ENCODE peak calls at places on chromosomes 12 and 14, in ten cellular contexts. One of them, this sample, is unnamed.
A peak's percentile ranks its signal among the peaks of the same experiment; 100 is the strongest.

GRCh38 chr12:56763753-56764657 is 881 bp downstream of the HSD17B6 start:
- DNase-seq in NCI-H774: no peak
- DNase-seq in SJSA1: peak; percentile 35
- DNase-seq in AG04450: peak; percentile 36
- DNase-seq in Panc1: no peak
- DNase-seq in sciatic nerve: no peak
- DNase-seq in EL: peak; percentile 47
- DNase-seq in naive thymus-derived CD8-positive, alpha-beta T cell: no peak
- DNase-seq in body of pancreas: no peak
- DNase-seq in WERI-Rb-1: no peak
- DNase-seq in this sample: no peak

GRCh38 chr14:72701610-72702009 is 192.3 kb downstream of the DPF3 start:
- DNase-seq in NCI-H774: no peak
- DNase-seq in SJSA1: no peak
- DNase-seq in AG04450: no peak
- DNase-seq in Panc1: no peak
- DNase-seq in sciatic nerve: no peak
- DNase-seq in EL: no peak
- DNase-seq in naive thymus-derived CD8-positive, alpha-beta T cell: no peak
- DNase-seq in body of pancreas: no peak
- DNase-seq in WERI-Rb-1: no peak
- DNase-seq in this sample: no peak

GRCh38 chr12:47067176-47067575 is 12.2 kb upstream of the PCED1B start:
- DNase-seq in NCI-H774: no peak
- DNase-seq in SJSA1: no peak
- DNase-seq in AG04450: no peak
- DNase-seq in Panc1: no peak
- DNase-seq in sciatic nerve: no peak
- DNase-seq in EL: no peak
- DNase-seq in naive thymus-derived CD8-positive, alpha-beta T cell: no peak
- DNase-seq in body of pancreas: no peak
- DNase-seq in WERI-Rb-1: no peak
- DNase-seq in this sample: no peak

GRCh38 chr14:101808894-101809670 is 47.6 kb downstream of the PPP2R5C start:
- DNase-seq in NCI-H774: no peak
- DNase-seq in SJSA1: no peak
- DNase-seq in AG04450: no peak
- DNase-seq in Panc1: no peak
- DNase-seq in sciatic nerve: no peak
- DNase-seq in EL: no peak
- DNase-seq in naive thymus-derived CD8-positive, alpha-beta T cell: no peak
- DNase-seq in body of pancreas: no peak
- DNase-seq in WERI-Rb-1: no peak
- DNase-seq in this sample: no peak

GRCh38 chr14:97943619-97944018 is 1146.4 kb downstream of the VRK1 start:
- DNase-seq in NCI-H774: no peak
- DNase-seq in SJSA1: no peak
- DNase-seq in AG04450: no peak
- DNase-seq in Panc1: no peak
- DNase-seq in sciatic nerve: no peak
- DNase-seq in EL: no peak
- DNase-seq in naive thymus-derived CD8-positive, alpha-beta T cell: no peak
- DNase-seq in body of pancreas: no peak
- DNase-seq in WERI-Rb-1: no peak
- DNase-seq in this sample: no peak

GRCh38 chr14:75273272-75274044 is 5.2 kb upstream of the FOS start:
- DNase-seq in NCI-H774: no peak
- DNase-seq in SJSA1: peak; percentile 84
- DNase-seq in AG04450: no peak
- DNase-seq in Panc1: no peak
- DNase-seq in sciatic nerve: peak; percentile 53
- DNase-seq in EL: peak; percentile 48
- DNase-seq in naive thymus-derived CD8-positive, alpha-beta T cell: no peak
- DNase-seq in body of pancreas: no peak
- DNase-seq in WERI-Rb-1: no peak
- DNase-seq in this sample: no peak

GRCh38 chr12:110850762-110851161 is 4.0 kb downstream of the CCDC63 start:
- DNase-seq in NCI-H774: no peak
- DNase-seq in SJSA1: no peak
- DNase-seq in AG04450: no peak
- DNase-seq in Panc1: no peak
- DNase-seq in sciatic nerve: no peak
- DNase-seq in EL: no peak
- DNase-seq in naive thymus-derived CD8-positive, alpha-beta T cell: no peak
- DNase-seq in body of pancreas: no peak
- DNase-seq in WERI-Rb-1: no peak
- DNase-seq in this sample: no peak

GRCh38 chr12:123690191-123690840 is 19.4 kb downstream of the TCTN2 start:
- DNase-seq in NCI-H774: no peak
- DNase-seq in SJSA1: no peak
- DNase-seq in AG04450: no peak
- DNase-seq in Panc1: no peak
- DNase-seq in sciatic nerve: no peak
- DNase-seq in EL: no peak
- DNase-seq in naive thymus-derived CD8-positive, alpha-beta T cell: no peak
- DNase-seq in body of pancreas: no peak
- DNase-seq in WERI-Rb-1: no peak
- DNase-seq in this sample: no peak

GRCh38 chr12:89880695-89881350 is 172.2 kb upstream of the ATP2B1 start:
- DNase-seq in NCI-H774: no peak
- DNase-seq in SJSA1: no peak
- DNase-seq in AG04450: no peak
- DNase-seq in Panc1: no peak
- DNase-seq in sciatic nerve: no peak
- DNase-seq in EL: no peak
- DNase-seq in naive thymus-derived CD8-positive, alpha-beta T cell: peak; percentile 80
- DNase-seq in body of pancreas: no peak
- DNase-seq in WERI-Rb-1: no peak
- DNase-seq in this sample: no peak

GRCh38 chr14:35398095-35398584 is 6.4 kb downstream of the NFKBIA start:
- DNase-seq in NCI-H774: no peak
- DNase-seq in SJSA1: no peak
- DNase-seq in AG04450: no peak
- DNase-seq in Panc1: no peak
- DNase-seq in sciatic nerve: no peak
- DNase-seq in EL: no peak
- DNase-seq in naive thymus-derived CD8-positive, alpha-beta T cell: no peak
- DNase-seq in body of pancreas: no peak
- DNase-seq in WERI-Rb-1: no peak
- DNase-seq in this sample: no peak

GRCh38 chr12:52130695-52131094 is 51.2 kb downstream of the SMIM41 start:
- DNase-seq in NCI-H774: peak; percentile 55
- DNase-seq in SJSA1: no peak
- DNase-seq in AG04450: no peak
- DNase-seq in Panc1: no peak
- DNase-seq in sciatic nerve: no peak
- DNase-seq in EL: no peak
- DNase-seq in naive thymus-derived CD8-positive, alpha-beta T cell: no peak
- DNase-seq in body of pancreas: no peak
- DNase-seq in WERI-Rb-1: no peak
- DNase-seq in this sample: no peak

GRCh38 chr12:127929172-127929571 is 337.8 kb upstream of the TMEM132C start:
- DNase-seq in NCI-H774: no peak
- DNase-seq in SJSA1: no peak
- DNase-seq in AG04450: no peak
- DNase-seq in Panc1: no peak
- DNase-seq in sciatic nerve: no peak
- DNase-seq in EL: no peak
- DNase-seq in naive thymus-derived CD8-positive, alpha-beta T cell: no peak
- DNase-seq in body of pancreas: no peak
- DNase-seq in WERI-Rb-1: no peak
- DNase-seq in this sample: no peak

GRCh38 chr12:90090929-90091651 is 382.5 kb upstream of the ATP2B1 start:
- DNase-seq in NCI-H774: no peak
- DNase-seq in SJSA1: peak; percentile 77
- DNase-seq in AG04450: peak; percentile 63
- DNase-seq in Panc1: peak; percentile 71
- DNase-seq in sciatic nerve: no peak
- DNase-seq in EL: peak; percentile 95
- DNase-seq in naive thymus-derived CD8-positive, alpha-beta T cell: no peak
- DNase-seq in body of pancreas: no peak
- DNase-seq in WERI-Rb-1: peak; percentile 68
- DNase-seq in this sample: no peak

GRCh38 chr12:2834581-2835491 is at the start of gene NRIP2:
- DNase-seq in NCI-H774: no peak
- DNase-seq in SJSA1: peak; percentile 59
- DNase-seq in AG04450: no peak
- DNase-seq in Panc1: no peak
- DNase-seq in sciatic nerve: peak; percentile 75
- DNase-seq in EL: no peak
- DNase-seq in naive thymus-derived CD8-positive, alpha-beta T cell: no peak
- DNase-seq in body of pancreas: peak; percentile 30
- DNase-seq in WERI-Rb-1: no peak
- DNase-seq in this sample: no peak

GRCh38 chr12:7907009-7907408 is 29.0 kb downstream of the SLC2A3 start:
- DNase-seq in NCI-H774: no peak
- DNase-seq in SJSA1: peak; percentile 47
- DNase-seq in AG04450: no peak
- DNase-seq in Panc1: no peak
- DNase-seq in sciatic nerve: no peak
- DNase-seq in EL: peak; percentile 66
- DNase-seq in naive thymus-derived CD8-positive, alpha-beta T cell: no peak
- DNase-seq in body of pancreas: peak; percentile 79
- DNase-seq in WERI-Rb-1: peak; percentile 48
- DNase-seq in this sample: peak; percentile 67

GRCh38 chr12:106113042-106113441 is 25.7 kb downstream of the NUAK1 start:
- DNase-seq in NCI-H774: no peak
- DNase-seq in SJSA1: peak; percentile 76
- DNase-seq in AG04450: no peak
- DNase-seq in Panc1: no peak
- DNase-seq in sciatic nerve: no peak
- DNase-seq in EL: peak; percentile 70
- DNase-seq in naive thymus-derived CD8-positive, alpha-beta T cell: no peak
- DNase-seq in body of pancreas: no peak
- DNase-seq in WERI-Rb-1: no peak
- DNase-seq in this sample: no peak

GRCh38 chr12:51890511-51891171 is 2.7 kb downstream of the ANKRD33 start:
- DNase-seq in NCI-H774: no peak
- DNase-seq in SJSA1: no peak
- DNase-seq in AG04450: no peak
- DNase-seq in Panc1: no peak
- DNase-seq in sciatic nerve: peak; percentile 59
- DNase-seq in EL: no peak
- DNase-seq in naive thymus-derived CD8-positive, alpha-beta T cell: no peak
- DNase-seq in body of pancreas: no peak
- DNase-seq in WERI-Rb-1: no peak
- DNase-seq in this sample: no peak

GRCh38 chr14:100762901-100763300 is 36.2 kb downstream of the DLK1 start:
- DNase-seq in NCI-H774: no peak
- DNase-seq in SJSA1: no peak
- DNase-seq in AG04450: no peak
- DNase-seq in Panc1: no peak
- DNase-seq in sciatic nerve: no peak
- DNase-seq in EL: peak; percentile 7
- DNase-seq in naive thymus-derived CD8-positive, alpha-beta T cell: no peak
- DNase-seq in body of pancreas: no peak
- DNase-seq in WERI-Rb-1: no peak
- DNase-seq in this sample: no peak

GRCh38 chr14:70801836-70802235 is 7.5 kb downstream of the MAP3K9 start:
- DNase-seq in NCI-H774: no peak
- DNase-seq in SJSA1: no peak
- DNase-seq in AG04450: no peak
- DNase-seq in Panc1: no peak
- DNase-seq in sciatic nerve: no peak
- DNase-seq in EL: no peak
- DNase-seq in naive thymus-derived CD8-positive, alpha-beta T cell: no peak
- DNase-seq in body of pancreas: no peak
- DNase-seq in WERI-Rb-1: no peak
- DNase-seq in this sample: no peak

GRCh38 chr14:33776871-33777270 is 174.0 kb downstream of the EGLN3 start:
- DNase-seq in NCI-H774: no peak
- DNase-seq in SJSA1: no peak
- DNase-seq in AG04450: no peak
- DNase-seq in Panc1: no peak
- DNase-seq in sciatic nerve: no peak
- DNase-seq in EL: no peak
- DNase-seq in naive thymus-derived CD8-positive, alpha-beta T cell: no peak
- DNase-seq in body of pancreas: no peak
- DNase-seq in WERI-Rb-1: no peak
- DNase-seq in this sample: no peak

GRCh38 chr14:100525615-100526014 is 61.6 kb downstream of the BEGAIN start:
- DNase-seq in NCI-H774: no peak
- DNase-seq in SJSA1: no peak
- DNase-seq in AG04450: no peak
- DNase-seq in Panc1: no peak
- DNase-seq in sciatic nerve: no peak
- DNase-seq in EL: no peak
- DNase-seq in naive thymus-derived CD8-positive, alpha-beta T cell: peak; percentile 19
- DNase-seq in body of pancreas: no peak
- DNase-seq in WERI-Rb-1: peak; percentile 3
- DNase-seq in this sample: no peak

GRCh38 chr14:87866116-87866515 is 126.9 kb downstream of the GALC start:
- DNase-seq in NCI-H774: no peak
- DNase-seq in SJSA1: no peak
- DNase-seq in AG04450: no peak
- DNase-seq in Panc1: no peak
- DNase-seq in sciatic nerve: no peak
- DNase-seq in EL: no peak
- DNase-seq in naive thymus-derived CD8-positive, alpha-beta T cell: no peak
- DNase-seq in body of pancreas: no peak
- DNase-seq in WERI-Rb-1: no peak
- DNase-seq in this sample: no peak

GRCh38 chr14:35122696-35123387 is 490 bp downstream of the PRORP start:
- DNase-seq in NCI-H774: no peak
- DNase-seq in SJSA1: no peak
- DNase-seq in AG04450: peak; percentile 3
- DNase-seq in Panc1: no peak
- DNase-seq in sciatic nerve: no peak
- DNase-seq in EL: no peak
- DNase-seq in naive thymus-derived CD8-positive, alpha-beta T cell: no peak
- DNase-seq in body of pancreas: no peak
- DNase-seq in WERI-Rb-1: no peak
- DNase-seq in this sample: no peak

GRCh38 chr14:30195946-30196345 is 268.3 kb upstream of the PRKD1 start:
- DNase-seq in NCI-H774: no peak
- DNase-seq in SJSA1: no peak
- DNase-seq in AG04450: no peak
- DNase-seq in Panc1: no peak
- DNase-seq in sciatic nerve: no peak
- DNase-seq in EL: peak; percentile 74
- DNase-seq in naive thymus-derived CD8-positive, alpha-beta T cell: no peak
- DNase-seq in body of pancreas: no peak
- DNase-seq in WERI-Rb-1: peak; percentile 47
- DNase-seq in this sample: no peak

GRCh38 chr12:117603316-117604113 is 242.1 kb upstream of the NOS1 start:
- DNase-seq in NCI-H774: no peak
- DNase-seq in SJSA1: no peak
- DNase-seq in AG04450: no peak
- DNase-seq in Panc1: no peak
- DNase-seq in sciatic nerve: no peak
- DNase-seq in EL: no peak
- DNase-seq in naive thymus-derived CD8-positive, alpha-beta T cell: no peak
- DNase-seq in body of pancreas: no peak
- DNase-seq in WERI-Rb-1: no peak
- DNase-seq in this sample: no peak

GRCh38 chr12:52213541-52214420 is 19.3 kb upstream of the KRT7 start:
- DNase-seq in NCI-H774: peak; percentile 76
- DNase-seq in SJSA1: peak; percentile 71
- DNase-seq in AG04450: peak; percentile 61
- DNase-seq in Panc1: peak; percentile 87
- DNase-seq in sciatic nerve: peak; percentile 82
- DNase-seq in EL: peak; percentile 80
- DNase-seq in naive thymus-derived CD8-positive, alpha-beta T cell: peak; percentile 62
- DNase-seq in body of pancreas: peak; percentile 90
- DNase-seq in WERI-Rb-1: peak; percentile 88
- DNase-seq in this sample: peak; percentile 77

GRCh38 chr14:22919601-22919921 is 612 bp upstream of the RBM23 start:
- DNase-seq in NCI-H774: no peak
- DNase-seq in SJSA1: no peak
- DNase-seq in AG04450: no peak
- DNase-seq in Panc1: no peak
- DNase-seq in sciatic nerve: peak; percentile 65
- DNase-seq in EL: no peak
- DNase-seq in naive thymus-derived CD8-positive, alpha-beta T cell: no peak
- DNase-seq in body of pancreas: no peak
- DNase-seq in WERI-Rb-1: no peak
- DNase-seq in this sample: no peak

GRCh38 chr14:65258391-65258790 is 154.1 kb upstream of the FUT8 start:
- DNase-seq in NCI-H774: no peak
- DNase-seq in SJSA1: peak; percentile 46
- DNase-seq in AG04450: no peak
- DNase-seq in Panc1: peak; percentile 47
- DNase-seq in sciatic nerve: no peak
- DNase-seq in EL: peak; percentile 78
- DNase-seq in naive thymus-derived CD8-positive, alpha-beta T cell: no peak
- DNase-seq in body of pancreas: no peak
- DNase-seq in WERI-Rb-1: no peak
- DNase-seq in this sample: peak; percentile 66

This sample was measured in mucosa of gallbladder.